ENCODE peak calls at places on chromosomes 6 and 20, in nine cellular contexts. R is lower leg skin, P is uterus, G is RWPE1, Q is HCT116, X is WERI-Rb-1, S is dorsolateral prefrontal cortex, D is fibroblast of lung, F is endothelial cell. K is an unnamed sample.

GRCh38 chr20:48953653-48954052 is 32.1 kb downstream of the ARFGEF2 start:
- DNase-seq in R (no peak), P (no peak), G (no peak), Q (no peak), X (no peak), S (no peak), D (no peak), F (no peak), K (no peak)

GRCh38 chr6:105193647-105194046 is 13.8 kb upstream of the POPDC3 start:
- DNase-seq in R (no peak), P (no peak), G (no peak), Q (no peak), X (no peak), S (no peak), D (peak), F (no peak), K (no peak)

GRCh38 chr6:53066059-53066406 is 829 bp downstream of the FBXO9 start:
- DNase-seq in R (peak), P (peak), G (peak), Q (no peak), X (peak), S (peak), D (peak), F (peak), K (no peak)

GRCh38 chr6:52325695-52326471 is 36.1 kb upstream of the PAQR8 start:
- DNase-seq in R (no peak), P (no peak), G (no peak), Q (no peak), X (peak), S (no peak), D (no peak), F (no peak), K (no peak)

GRCh38 chr6:29816030-29816429 is 11.6 kb upstream of the HLA-G start:
- DNase-seq in R (no peak), P (no peak), G (no peak), Q (no peak), X (no peak), S (no peak), D (no peak), F (no peak), K (no peak)

GRCh38 chr6:123803862-123804681 is at the start of gene NKAIN2:
- DNase-seq in R (no peak), P (no peak), G (peak), Q (no peak), X (peak), S (peak), D (no peak), F (peak), K (peak)

GRCh38 chr20:50309280-50309763 is 118.7 kb downstream of the CEBPB start:
- DNase-seq in R (no peak), P (no peak), G (no peak), Q (no peak), X (no peak), S (no peak), D (peak), F (no peak), K (no peak)

GRCh38 chr6:132213732-132214131 is 187.5 kb downstream of the MOXD1 start:
- DNase-seq in R (no peak), P (no peak), G (no peak), Q (no peak), X (no peak), S (no peak), D (no peak), F (no peak), K (no peak)

GRCh38 chr20:46770330-46771194 is 61.1 kb downstream of the SLC2A10 start:
- DNase-seq in R (no peak), P (no peak), G (no peak), Q (no peak), X (no peak), S (no peak), D (peak), F (no peak), K (no peak)

GRCh38 chr20:50099565-50099991 is 13.4 kb downstream of the UBE2V1 start:
- DNase-seq in R (no peak), P (no peak), G (no peak), Q (no peak), X (no peak), S (no peak), D (no peak), F (no peak), K (no peak)

GRCh38 chr20:51747182-51747911 is 20.8 kb downstream of the ATP9A start:
- DNase-seq in R (no peak), P (no peak), G (no peak), Q (no peak), X (no peak), S (no peak), D (no peak), F (no peak), K (no peak)

GRCh38 chr20:11952621-11953020 is 34.9 kb downstream of the BTBD3 start:
- DNase-seq in R (no peak), P (no peak), G (no peak), Q (no peak), X (no peak), S (no peak), D (peak), F (no peak), K (no peak)

DNA sequence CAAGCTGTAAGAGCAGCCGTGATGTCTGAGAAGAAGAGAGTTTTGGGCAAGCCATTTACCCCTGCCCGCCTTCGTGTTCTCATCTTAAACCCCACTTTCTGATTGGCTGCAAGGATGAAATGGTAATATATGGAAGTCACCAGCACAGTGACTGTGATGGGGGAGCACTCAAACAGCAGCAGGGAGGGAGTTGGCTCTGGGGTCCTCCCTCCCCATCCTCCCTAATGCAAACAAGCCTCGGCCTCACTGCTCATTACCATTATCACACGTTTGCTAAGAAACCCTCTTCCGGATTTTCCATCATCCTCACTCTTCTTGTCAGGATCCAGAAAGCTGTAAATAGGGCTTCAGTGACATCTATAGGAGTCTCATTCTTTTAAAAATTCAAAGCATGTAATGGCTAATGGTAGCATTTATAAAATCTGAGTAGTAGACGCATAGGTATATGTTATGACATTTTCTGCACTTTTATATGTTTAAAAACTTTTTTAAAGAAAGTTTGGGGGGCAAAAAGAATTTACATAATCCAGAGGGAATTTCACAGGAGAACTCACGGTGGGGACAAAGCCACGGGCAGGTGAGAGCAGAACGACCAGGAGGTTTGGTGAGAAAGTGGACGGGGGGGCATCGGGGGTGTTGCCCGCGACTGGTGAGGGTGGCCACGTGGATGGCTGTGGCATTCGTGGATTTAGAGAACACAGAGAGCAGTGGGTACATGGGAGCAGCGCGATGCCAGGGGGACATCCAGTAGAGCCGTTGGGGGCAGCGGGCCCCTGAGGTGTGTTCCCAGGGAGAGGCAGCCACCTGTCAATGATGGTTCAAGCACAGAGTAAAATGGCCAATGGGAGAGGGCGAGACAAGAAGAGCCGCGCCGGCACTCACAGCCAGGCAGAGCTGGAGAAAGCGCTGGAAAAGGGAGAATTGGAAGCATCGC is 29.6 kb downstream of the SUMO4 start:
- DNase-seq in R (no peak), P (no peak), G (no peak), Q (no peak), X (no peak), S (no peak), D (no peak), F (no peak), K (no peak)
- TF ChIP-seq CTCF in R (no peak), P (no peak), G (no peak), Q (no peak), X (no peak), S (no peak), D (no peak), F (no peak), K (peak)

GRCh38 chr6:41191569-41191968 is 9.4 kb downstream of the TREML2 start:
- DNase-seq in R (no peak), P (no peak), G (no peak), Q (peak), X (peak), S (no peak), D (no peak), F (peak), K (peak)
- TF ChIP-seq CTCF in R (no peak), P (no peak), G (no peak), Q (peak), X (peak), S (peak), D (peak), F (peak), K (peak)

DNA sequence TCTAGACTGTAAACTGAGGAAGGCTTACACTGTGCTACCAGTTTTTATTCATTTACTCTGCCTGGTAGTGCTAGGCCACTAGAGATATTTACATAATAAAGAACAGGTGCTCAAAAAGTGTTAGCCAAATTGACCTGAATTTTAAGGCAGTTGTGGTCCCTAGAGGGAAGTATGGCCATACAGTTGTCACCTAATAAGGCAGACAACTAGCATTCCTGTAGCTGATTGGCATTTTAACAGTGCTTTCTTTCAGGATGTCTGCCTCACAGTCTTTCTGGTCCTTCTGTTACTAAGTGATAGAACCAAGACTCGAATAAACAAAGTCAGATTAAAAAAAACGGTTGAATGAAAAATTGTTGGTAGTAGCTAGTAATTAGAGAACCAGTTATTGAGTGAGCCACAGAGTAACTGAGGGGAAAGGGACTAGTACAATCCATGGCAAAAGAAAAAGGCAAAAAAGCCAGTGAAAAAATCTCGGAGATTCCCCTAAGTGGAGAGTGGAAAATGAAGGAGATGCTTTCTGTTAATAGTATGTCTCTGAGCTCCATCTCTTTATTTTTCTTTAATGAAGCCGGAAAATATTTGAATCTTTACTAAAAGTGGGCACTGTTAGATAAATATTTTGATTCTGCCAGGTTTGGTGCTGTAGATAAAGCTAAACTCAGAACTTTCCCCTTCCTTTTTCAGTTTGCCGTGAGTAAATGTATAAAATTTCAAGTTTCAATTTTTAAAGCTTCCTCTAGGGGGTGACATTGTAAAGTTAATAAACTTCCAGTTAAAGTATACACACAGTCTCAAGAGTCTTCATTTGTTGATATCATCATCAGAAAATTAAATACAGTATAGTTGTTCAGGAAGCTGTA is 9.1 kb downstream of the VTA1 start:
- DNase-seq in R (no peak), P (no peak), G (peak), Q (peak), X (no peak), S (no peak), D (peak), F (no peak), K (no peak)
- TF ChIP-seq CTCF in R (no peak), P (peak), G (peak), Q (peak), X (no peak), S (peak), D (peak), F (peak), K (peak)

GRCh38 chr6:6508603-6509002 is 79.9 kb upstream of the LY86 start:
- DNase-seq in R (no peak), P (no peak), G (no peak), Q (no peak), X (no peak), S (no peak), D (no peak), F (no peak), K (no peak)

GRCh38 chr6:6503186-6503585 is 85.3 kb upstream of the LY86 start:
- DNase-seq in R (no peak), P (no peak), G (no peak), Q (no peak), X (no peak), S (no peak), D (no peak), F (no peak), K (no peak)

GRCh38 chr6:6509304-6509703 is 79.2 kb upstream of the LY86 start:
- DNase-seq in R (no peak), P (no peak), G (no peak), Q (no peak), X (no peak), S (no peak), D (no peak), F (no peak), K (no peak)

GRCh38 chr6:6505111-6505510 is 83.4 kb upstream of the LY86 start:
- DNase-seq in R (no peak), P (no peak), G (no peak), Q (no peak), X (no peak), S (no peak), D (no peak), F (no peak), K (no peak)
- TF ChIP-seq CTCF in R (no peak), P (no peak), G (no peak), Q (no peak), X (peak), S (no peak), D (no peak), F (no peak), K (no peak)

DNA sequence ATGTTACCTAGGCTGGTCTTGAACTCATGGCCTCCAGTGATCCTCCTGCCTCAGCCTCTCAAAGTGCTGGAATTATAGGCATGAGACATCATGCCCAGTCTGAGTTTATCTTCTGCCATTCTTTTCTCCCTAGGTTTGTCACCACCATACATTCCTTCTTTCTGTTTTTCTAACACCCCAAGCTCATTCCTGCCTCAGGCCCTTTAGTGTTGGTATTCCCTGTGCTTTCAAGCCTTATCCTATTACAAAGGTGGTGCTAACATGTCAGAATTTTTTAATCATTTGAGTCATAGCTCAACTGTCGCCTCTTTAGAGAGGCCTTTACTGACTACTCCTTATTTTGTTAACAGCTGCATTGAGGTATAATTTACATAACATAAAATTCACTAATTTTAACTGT is 221.1 kb upstream of the PRSS16 start:
- DNase-seq in R (no peak), P (no peak), G (no peak), Q (no peak), X (no peak), S (no peak), D (no peak), F (no peak), K (no peak)
- TF ChIP-seq CTCF in R (no peak), P (no peak), G (no peak), Q (no peak), X (no peak), S (no peak), D (no peak), F (no peak), K (no peak)

DNA sequence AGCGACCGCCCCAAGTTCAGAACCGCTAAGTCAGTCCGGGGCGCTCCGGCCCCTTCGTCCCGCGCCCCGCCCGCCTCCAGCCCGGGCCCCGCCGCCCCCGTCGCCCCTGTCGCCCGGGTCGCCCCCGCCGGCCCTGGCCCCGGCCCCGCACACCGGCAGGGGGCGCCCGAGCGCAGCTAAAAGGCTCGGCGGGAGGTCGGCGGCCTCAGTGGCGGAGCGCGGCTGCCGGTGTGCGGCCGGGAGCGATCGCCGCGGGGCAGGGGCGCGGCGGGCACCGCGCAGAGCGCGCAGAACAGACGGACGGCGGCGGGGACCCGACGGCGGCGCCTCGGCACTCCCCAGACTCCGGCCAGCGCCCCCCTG is at the start of gene FNDC1:
- DNase-seq in R (no peak), P (peak), G (peak), Q (no peak), X (peak), S (no peak), D (no peak), F (peak), K (no peak)
- TF ChIP-seq CTCF in R (no peak), P (no peak), G (peak), Q (no peak), X (peak), S (no peak), D (no peak), F (peak), K (peak)

GRCh38 chr20:38962044-38962897 is at the start of gene DHX35:
- DNase-seq in R (peak), P (peak), G (peak), Q (peak), X (peak), S (peak), D (peak), F (peak), K (peak)
- TF ChIP-seq CTCF in R (peak), P (peak), G (peak), Q (peak), X (peak), S (peak), D (peak), F (no peak), K (peak)

GRCh38 chr6:17102258-17102870 is 514 bp downstream of the STMND1 start:
- DNase-seq in R (no peak), P (no peak), G (no peak), Q (no peak), X (no peak), S (no peak), D (no peak), F (no peak), K (no peak)

GRCh38 chr6:17103715-17104114 is 1.9 kb downstream of the STMND1 start:
- DNase-seq in R (no peak), P (no peak), G (no peak), Q (peak), X (no peak), S (no peak), D (no peak), F (no peak), K (no peak)

GRCh38 chr6:17098538-17098937 is 3.3 kb upstream of the STMND1 start:
- DNase-seq in R (no peak), P (no peak), G (peak), Q (no peak), X (peak), S (no peak), D (peak), F (no peak), K (no peak)

GRCh38 chr6:17099401-17100059 is 2.3 kb upstream of the STMND1 start:
- DNase-seq in R (no peak), P (no peak), G (no peak), Q (no peak), X (no peak), S (no peak), D (no peak), F (no peak), K (no peak)

GRCh38 chr6:17101422-17102257 is at the start of gene STMND1:
- DNase-seq in R (peak), P (peak), G (peak), Q (no peak), X (peak), S (no peak), D (peak), F (no peak), K (no peak)
- TF ChIP-seq CTCF in R (no peak), P (no peak), G (no peak), Q (no peak), X (no peak), S (no peak), D (no peak), F (no peak), K (no peak)